ENCODE peak calls at places on chromosome 22, in eight cellular contexts. Q is B cell; I is vagina; X is stimulated activated naive CD8-positive, alpha-beta T cell treated with anti-CD3 and anti-CD28 coated beads, Interleukin-15, Interleukin-2, amounts not matched to agents 100 U/mL and 50 U/mL, for 24 hours; D is effector memory CD4-positive, alpha-beta T cell; R is fibroblast of lung; S is GM23248; Y is activated T-helper 1 cell treated with anti-CD3 and anti-CD28 coated beads, Interleukin-2, amount 50 U/mL, for 16 hours. L is an unnamed sample.
A peak's percentile ranks its signal among the peaks of the same experiment; 100 is the strongest.

GRCh38 chr22:42603427-42603826 is 11.3 kb downstream of the POLDIP3 start:
- DNase-seq in R (no peak), Y (no peak), X (no peak), I (no peak), Q (no peak), D (no peak), S (no peak), L (no peak)

GRCh38 chr22:43342347-43343261 is 568 bp downstream of the SCUBE1 start:
- DNase-seq in Y (no peak), R (no peak), D (no peak), I (no peak), Q (no peak), S (no peak), X (no peak), L (peak; percentile 30)

GRCh38 chr22:16957781-16958180 is 50.2 kb downstream of the GAB4 start:
- DNase-seq in D (no peak), X (no peak), S (no peak), R (no peak), Q (no peak), I (peak; percentile 72), Y (no peak), L (peak; percentile 6)

GRCh38 chr22:50171319-50171964 is 911 bp downstream of the PANX2 start:
- DNase-seq in S (no peak), D (no peak), X (no peak), I (no peak), R (no peak), Y (no peak), Q (peak; percentile 20), L (no peak)

GRCh38 chr22:41197808-41198585 is 7.1 kb upstream of the L3MBTL2 start:
- DNase-seq in X (peak; percentile 67), Y (no peak), D (peak; percentile 41), Q (peak; percentile 42), R (no peak), I (no peak), S (peak; percentile 63), L (no peak)

GRCh38 chr22:21972293-21972779 is 10.3 kb downstream of the TOP3B start:
- DNase-seq in Y (no peak), R (peak; percentile 24), S (peak; percentile 60), I (no peak), Q (peak; percentile 74), X (peak; percentile 68), D (peak; percentile 26), L (peak; percentile 91)

GRCh38 chr22:36950797-36951590 is 37.6 kb downstream of the CSF2RB start:
- DNase-seq in S (no peak), Q (no peak), I (no peak), Y (no peak), R (no peak), X (no peak), D (no peak), L (no peak)

GRCh38 chr22:27980424-27981148 is 61.5 kb upstream of the PITPNB start:
- DNase-seq in Q (no peak), Y (no peak), X (no peak), I (no peak), D (no peak), R (no peak), S (no peak), L (no peak)

GRCh38 chr22:18954333-18954732 is 18.2 kb upstream of the PRODH start:
- DNase-seq in X (peak; percentile 71), I (no peak), R (peak; percentile 33), S (peak; percentile 71), Y (no peak), Q (peak; percentile 75), D (peak; percentile 28), L (peak; percentile 85)

GRCh38 chr22:47836957-47837356 is 1074.5 kb downstream of the TBC1D22A start:
- DNase-seq in I (no peak), D (no peak), X (no peak), S (peak; percentile 8), Q (no peak), R (peak; percentile 24), Y (no peak), L (no peak)

GRCh38 chr22:36379593-36380361 is 8.0 kb downstream of the MYH9 start:
- DNase-seq in R (no peak), D (peak; percentile 58), S (peak; percentile 18), Y (no peak), I (no peak), Q (peak; percentile 55), X (no peak), L (no peak)

GRCh38 chr22:30370681-30371080 is 13.9 kb downstream of the CCDC157 start:
- DNase-seq in I (no peak), S (no peak), X (no peak), D (no peak), Y (no peak), R (no peak), Q (no peak), L (no peak)

GRCh38 chr22:32764330-32765116 is 37.0 kb upstream of the TIMP3 start:
- DNase-seq in X (no peak), I (no peak), Y (no peak), R (peak; percentile 95), D (no peak), Q (no peak), S (peak; percentile 94), L (no peak)

GRCh38 chr22:21636629-21637218 is 4.2 kb downstream of the CCDC116 start:
- DNase-seq in S (no peak), Y (no peak), X (no peak), D (no peak), Q (no peak), R (no peak), I (no peak), L (no peak)

GRCh38 chr22:37633082-37633692 is 6.3 kb upstream of the SH3BP1 start:
- DNase-seq in X (peak; percentile 77), R (no peak), I (no peak), Y (no peak), D (no peak), Q (peak; percentile 73), S (no peak), L (peak; percentile 92)

GRCh38 chr22:50209893-50210292 is 9.1 kb downstream of the SELENOO start:
- DNase-seq in Y (peak; percentile 47), D (peak; percentile 56), I (no peak), R (peak; percentile 68), S (peak; percentile 75), Q (peak; percentile 88), X (peak; percentile 77), L (peak; percentile 92)

GRCh38 chr22:31124811-31125465 is 2.2 kb downstream of the INPP5J start:
- DNase-seq in S (no peak), D (no peak), X (no peak), I (no peak), Y (no peak), R (no peak), Q (no peak), L (no peak)

GRCh38 chr22:17802822-17803221 is 28.6 kb upstream of the BID start:
- DNase-seq in X (no peak), R (no peak), I (no peak), D (no peak), Q (no peak), Y (no peak), S (peak; percentile 9), L (no peak)

GRCh38 chr22:17882162-17882561 is 107.9 kb upstream of the BID start:
- DNase-seq in S (no peak), R (no peak), X (no peak), Q (no peak), Y (no peak), I (no peak), D (no peak), L (no peak)

GRCh38 chr22:40028098-40028425 is 33.3 kb downstream of the FAM83F start:
- DNase-seq in X (no peak), I (no peak), R (no peak), Q (no peak), S (no peak), D (no peak), Y (no peak), L (no peak)

GRCh38 chr22:45932066-45932465 is 44.9 kb downstream of the WNT7B start:
- DNase-seq in X (no peak), R (no peak), S (peak; percentile 66), I (no peak), Q (no peak), Y (no peak), D (no peak), L (no peak)

GRCh38 chr22:19884161-19884953 is 29.7 kb upstream of the GNB1L start:
- DNase-seq in X (no peak), I (no peak), R (no peak), D (no peak), Q (no peak), Y (no peak), S (no peak), L (no peak)

GRCh38 chr22:30717331-30717921 is 22.8 kb downstream of the OSBP2 start:
- DNase-seq in D (no peak), X (no peak), I (no peak), Y (no peak), R (peak; percentile 78), Q (no peak), S (peak; percentile 91), L (no peak)

GRCh38 chr22:22422629-22423112 is 85.9 kb downstream of the ZNF280B start:
- DNase-seq in D (peak; percentile 28), I (peak; percentile 60), X (peak; percentile 81), Y (peak; percentile 25), R (peak; percentile 64), Q (peak; percentile 93), S (peak; percentile 60), L (peak; percentile 80)

GRCh38 chr22:42366815-42367581 is 65.2 kb downstream of the NFAM1 start:
- DNase-seq in R (no peak), X (no peak), Q (no peak), S (no peak), I (no peak), D (no peak), Y (no peak), L (no peak)

GRCh38 chr22:35610741-35611140 is 6.4 kb downstream of the MB start:
- DNase-seq in Q (no peak), R (no peak), D (no peak), I (no peak), X (no peak), Y (no peak), S (no peak), L (no peak)

GRCh38 chr22:31926969-31927368 is 17.4 kb upstream of the YWHAH start:
- DNase-seq in I (no peak), R (no peak), X (no peak), S (no peak), Q (no peak), D (no peak), Y (no peak), L (peak; percentile 50)

GRCh38 chr22:27673839-27674238 is 127.7 kb downstream of the MN1 start:
- DNase-seq in I (no peak), Y (no peak), Q (no peak), D (no peak), S (no peak), R (no peak), X (no peak), L (no peak)

GRCh38 chr22:48894804-48895250 is 932.8 kb downstream of the BRD1 start:
- DNase-seq in R (no peak), D (no peak), I (peak; percentile 44), S (no peak), Y (no peak), X (no peak), Q (no peak), L (no peak)

GRCh38 chr22:32564170-32565001 is 89.8 kb downstream of the FBXO7 start:
- DNase-seq in S (peak; percentile 96), R (peak; percentile 39), X (no peak), I (no peak), Y (no peak), Q (no peak), D (no peak), L (no peak)

GRCh38 chr22:35215993-35216392 is 41.3 kb upstream of the HMGXB4 start:
- DNase-seq in Q (no peak), R (no peak), I (no peak), D (no peak), Y (no peak), X (no peak), S (no peak), L (no peak)